ENCODE peak calls at places on chromosome 1, in six cellular contexts. One of them, this sample, is unnamed.

GRCh38 chr1:24009406-24009805 is 29.3 kb upstream of the SRSF10 start:
- DNase-seq in psoas muscle: no peak
- DNase-seq in left ventricle myocardium inferior: no peak
- DNase-seq in lower leg skin: no peak
- DNase-seq in mucosa of descending colon: no peak
- DNase-seq in dorsolateral prefrontal cortex: no peak
- DNase-seq in this sample: no peak

GRCh38 chr1:45673956-45674355 is 12.4 kb downstream of the GPBP1L1 start:
- DNase-seq in psoas muscle: no peak
- DNase-seq in lower leg skin: no peak
- DNase-seq in left ventricle myocardium inferior: no peak
- DNase-seq in mucosa of descending colon: no peak
- DNase-seq in dorsolateral prefrontal cortex: no peak
- DNase-seq in this sample: no peak

GRCh38 chr1:53625766-53626520 is 113.0 kb downstream of the GLIS1 start:
- DNase-seq in psoas muscle: no peak
- DNase-seq in mucosa of descending colon: no peak
- DNase-seq in left ventricle myocardium inferior: no peak
- DNase-seq in lower leg skin: peak; percentile 72
- DNase-seq in dorsolateral prefrontal cortex: peak; percentile 8
- DNase-seq in this sample: no peak

GRCh38 chr1:175969236-175969635 is 225.8 kb upstream of the TNR start:
- DNase-seq in lower leg skin: no peak
- DNase-seq in left ventricle myocardium inferior: no peak
- DNase-seq in psoas muscle: no peak
- DNase-seq in dorsolateral prefrontal cortex: no peak
- DNase-seq in mucosa of descending colon: no peak
- DNase-seq in this sample: no peak

GRCh38 chr1:223845810-223846667 is at the start of gene TP53BP2:
- DNase-seq in psoas muscle: peak; percentile 88
- DNase-seq in dorsolateral prefrontal cortex: peak; percentile 72
- DNase-seq in left ventricle myocardium inferior: peak; percentile 90
- DNase-seq in lower leg skin: peak; percentile 97
- DNase-seq in mucosa of descending colon: peak; percentile 89
- DNase-seq in this sample: peak; percentile 54

GRCh38 chr1:5286244-5286643 is 631.8 kb downstream of the AJAP1 start:
- DNase-seq in dorsolateral prefrontal cortex: no peak
- DNase-seq in lower leg skin: no peak
- DNase-seq in psoas muscle: no peak
- DNase-seq in left ventricle myocardium inferior: no peak
- DNase-seq in mucosa of descending colon: peak; percentile 9
- DNase-seq in this sample: no peak

GRCh38 chr1:233268389-233269022 is 27.0 kb downstream of the PCNX2 start:
- DNase-seq in dorsolateral prefrontal cortex: no peak
- DNase-seq in mucosa of descending colon: no peak
- DNase-seq in left ventricle myocardium inferior: no peak
- DNase-seq in psoas muscle: no peak
- DNase-seq in lower leg skin: no peak
- DNase-seq in this sample: no peak

GRCh38 chr1:22595108-22595507 is 31.8 kb downstream of the EPHA8 start:
- DNase-seq in mucosa of descending colon: no peak
- DNase-seq in left ventricle myocardium inferior: no peak
- DNase-seq in psoas muscle: no peak
- DNase-seq in dorsolateral prefrontal cortex: no peak
- DNase-seq in lower leg skin: no peak
- DNase-seq in this sample: no peak

GRCh38 chr1:213138892-213139291 is 87.9 kb downstream of the RPS6KC1 start:
- DNase-seq in dorsolateral prefrontal cortex: no peak
- DNase-seq in lower leg skin: no peak
- DNase-seq in psoas muscle: no peak
- DNase-seq in mucosa of descending colon: no peak
- DNase-seq in left ventricle myocardium inferior: no peak
- DNase-seq in this sample: no peak

GRCh38 chr1:89644119-89644814 is 11.3 kb downstream of the LRRC8C start:
- DNase-seq in psoas muscle: no peak
- DNase-seq in dorsolateral prefrontal cortex: no peak
- DNase-seq in left ventricle myocardium inferior: no peak
- DNase-seq in lower leg skin: no peak
- DNase-seq in mucosa of descending colon: no peak
- DNase-seq in this sample: no peak

GRCh38 chr1:57874426-57874825 is 450.6 kb upstream of the DAB1 start:
- DNase-seq in mucosa of descending colon: no peak
- DNase-seq in lower leg skin: no peak
- DNase-seq in dorsolateral prefrontal cortex: no peak
- DNase-seq in left ventricle myocardium inferior: no peak
- DNase-seq in psoas muscle: no peak
- DNase-seq in this sample: no peak

GRCh38 chr1:108961752-108962486 is 1.4 kb downstream of the CLCC1 start:
- DNase-seq in psoas muscle: no peak
- DNase-seq in left ventricle myocardium inferior: no peak
- DNase-seq in lower leg skin: no peak
- DNase-seq in mucosa of descending colon: peak; percentile 20
- DNase-seq in dorsolateral prefrontal cortex: no peak
- DNase-seq in this sample: no peak

GRCh38 chr1:58013237-58013636 is 533.3 kb downstream of the OMA1 start:
- DNase-seq in left ventricle myocardium inferior: no peak
- DNase-seq in dorsolateral prefrontal cortex: no peak
- DNase-seq in psoas muscle: no peak
- DNase-seq in lower leg skin: no peak
- DNase-seq in mucosa of descending colon: no peak
- DNase-seq in this sample: peak; percentile 2

GRCh38 chr1:178945763-178946266 is 74.9 kb upstream of the ANGPTL1 start:
- DNase-seq in dorsolateral prefrontal cortex: no peak
- DNase-seq in psoas muscle: no peak
- DNase-seq in left ventricle myocardium inferior: no peak
- DNase-seq in mucosa of descending colon: no peak
- DNase-seq in lower leg skin: peak; percentile 84
- DNase-seq in this sample: no peak
- H3K4me3 ChIP-seq in dorsolateral prefrontal cortex: no peak overlapping the region
- H3K4me3 ChIP-seq in psoas muscle: no peak overlapping the region
- H3K4me3 ChIP-seq in left ventricle myocardium inferior: no peak overlapping the region
- H3K4me3 ChIP-seq in mucosa of descending colon: no peak overlapping the region
- H3K4me3 ChIP-seq in lower leg skin: no peak overlapping the region
- H3K4me3 ChIP-seq in this sample: no peak overlapping the region

DNA sequence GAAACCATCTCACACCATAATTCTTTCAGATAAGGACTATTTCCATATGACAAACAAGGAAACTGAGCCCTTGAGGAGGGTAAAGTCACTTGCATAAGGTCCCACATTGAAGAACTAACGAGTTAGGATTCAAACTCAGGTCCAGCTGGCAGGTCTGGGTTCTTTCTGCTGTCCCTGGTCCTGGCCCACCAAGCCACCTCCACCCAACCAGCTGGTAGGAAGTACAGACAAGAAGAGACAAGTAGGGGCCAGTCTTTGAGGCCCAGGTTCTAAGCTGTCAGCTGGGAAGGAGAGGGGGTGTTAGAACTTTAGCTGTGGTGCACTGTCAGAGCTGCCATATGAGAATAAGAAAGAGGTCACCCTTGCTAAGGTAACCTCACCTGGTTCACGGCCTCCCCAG is 188.6 kb downstream of the TRABD2B start:
- DNase-seq in lower leg skin: no peak
- DNase-seq in mucosa of descending colon: no peak
- DNase-seq in psoas muscle: no peak
- DNase-seq in dorsolateral prefrontal cortex: no peak
- DNase-seq in left ventricle myocardium inferior: no peak
- DNase-seq in this sample: no peak
- TF ChIP-seq CTCF in lower leg skin: no peak
- TF ChIP-seq CTCF in mucosa of descending colon: no peak
- TF ChIP-seq CTCF in psoas muscle: no peak
- TF ChIP-seq CTCF in dorsolateral prefrontal cortex: no peak
- TF ChIP-seq CTCF in left ventricle myocardium inferior: no peak
- TF ChIP-seq CTCF in this sample: no peak

DNA sequence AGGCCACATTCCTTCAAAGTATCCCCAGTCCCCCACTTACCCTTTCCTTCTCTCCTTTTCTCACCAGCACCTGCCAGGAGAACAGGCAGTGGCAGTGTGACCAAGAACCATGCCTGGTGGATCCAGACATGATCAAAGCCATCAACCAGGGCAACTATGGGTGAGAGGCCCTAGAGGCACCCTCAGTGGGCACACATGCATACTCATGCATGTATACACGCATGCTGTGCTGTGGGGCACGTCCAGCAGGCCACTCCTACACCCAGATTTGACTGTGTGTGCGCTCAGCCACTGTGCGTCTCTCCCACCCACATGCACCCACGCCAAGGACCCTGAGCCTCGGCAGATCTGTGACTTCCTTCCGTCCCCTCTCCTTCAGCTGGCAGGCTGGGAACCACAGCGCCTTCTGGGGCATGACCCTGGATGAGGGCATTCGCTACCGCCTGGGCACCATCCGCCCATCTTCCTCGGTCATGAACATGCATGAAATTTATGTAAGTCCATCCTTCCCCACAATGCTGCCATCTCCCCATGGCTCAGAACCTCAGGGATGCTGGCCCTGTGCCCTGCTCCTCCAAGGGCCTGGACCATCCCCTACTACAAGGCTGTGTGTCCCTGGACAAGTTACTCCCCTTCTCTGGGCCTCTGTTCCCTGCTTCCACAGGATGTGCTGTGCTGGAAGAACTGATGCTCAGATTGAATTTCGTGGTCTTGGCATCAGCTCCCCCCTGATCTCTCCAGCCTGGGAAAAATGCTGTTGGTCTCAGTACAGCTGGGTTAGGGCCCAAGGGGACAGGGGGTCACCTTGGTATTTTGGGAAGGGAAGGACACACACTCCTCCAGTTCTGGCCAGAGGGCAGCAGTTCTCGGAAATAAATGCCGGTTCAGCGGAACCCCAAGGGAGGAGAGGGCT is 7.0 kb downstream of the TINAGL1 start:
- DNase-seq in mucosa of descending colon: no peak
- DNase-seq in lower leg skin: peak; percentile 82
- DNase-seq in psoas muscle: no peak
- DNase-seq in dorsolateral prefrontal cortex: no peak
- DNase-seq in left ventricle myocardium inferior: peak; percentile 53
- DNase-seq in this sample: no peak
- H3K4me3 ChIP-seq in mucosa of descending colon: no peak overlapping the region
- H3K4me3 ChIP-seq in lower leg skin: no peak overlapping the region
- H3K4me3 ChIP-seq in psoas muscle: peak overlapping the region; percentile 18
- H3K4me3 ChIP-seq in dorsolateral prefrontal cortex: no peak overlapping the region
- H3K4me3 ChIP-seq in left ventricle myocardium inferior: peak overlapping the region; percentile 70
- H3K4me3 ChIP-seq in this sample: no peak overlapping the region

DNA sequence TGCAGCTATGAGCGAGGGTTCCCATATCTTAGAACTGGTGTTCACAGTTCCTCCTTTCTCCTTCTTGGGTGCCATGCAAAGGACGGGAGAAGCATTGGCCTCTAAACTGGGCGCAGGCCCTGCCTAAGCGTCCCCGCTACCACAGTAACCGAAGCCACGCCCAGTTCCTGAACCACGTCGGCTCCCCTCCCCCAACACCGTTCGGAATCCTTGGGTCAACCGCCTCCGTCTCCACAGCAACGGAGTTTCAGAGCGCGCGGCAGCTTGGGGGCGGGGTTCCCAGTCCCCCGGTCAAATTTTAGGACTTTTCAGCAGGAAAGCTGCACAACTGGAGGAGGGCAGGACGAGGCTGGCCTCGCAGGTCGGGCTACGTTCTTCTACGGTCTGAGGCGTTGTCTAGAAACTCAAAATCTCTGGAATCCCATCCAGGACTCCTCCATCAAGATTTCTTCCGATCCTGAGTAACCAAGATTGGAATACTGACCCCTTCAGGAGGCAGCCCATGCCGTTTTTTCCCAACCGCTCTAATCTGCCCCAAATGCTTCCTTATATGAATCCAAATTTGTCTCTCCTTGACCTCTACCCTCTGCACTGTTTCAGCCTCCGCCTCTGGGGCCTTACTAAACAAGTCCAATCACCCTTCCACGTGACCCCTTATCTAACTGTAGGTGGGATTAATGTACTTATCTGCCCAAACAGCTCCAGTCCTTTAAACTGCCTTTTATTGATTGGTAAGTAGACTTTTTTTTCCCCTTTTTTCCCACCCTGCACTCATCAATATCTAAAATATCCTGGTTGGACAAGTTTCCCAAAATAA is at the start of gene SPAG17:
- DNase-seq in dorsolateral prefrontal cortex: no peak
- DNase-seq in left ventricle myocardium inferior: peak; percentile 60
- DNase-seq in lower leg skin: peak; percentile 85
- DNase-seq in psoas muscle: peak; percentile 58
- DNase-seq in mucosa of descending colon: peak; percentile 74
- DNase-seq in this sample: no peak
- TF ChIP-seq CTCF in dorsolateral prefrontal cortex: no peak
- TF ChIP-seq CTCF in left ventricle myocardium inferior: peak; percentile 7
- TF ChIP-seq CTCF in lower leg skin: no peak
- TF ChIP-seq CTCF in psoas muscle: no peak
- TF ChIP-seq CTCF in mucosa of descending colon: no peak
- TF ChIP-seq CTCF in this sample: no peak

This sample was measured in LNCaP clone FGC.